ENCODE peak calls at places on chromosomes 13 and 19, in six cellular contexts. G is mucosa of descending colon, L is GM12865, Y is coronary artery, H is WTC11, K is cardiac fibroblast. O is an unnamed sample.
A peak's percentile ranks its signal among the peaks of the same experiment; 100 is the strongest.

GRCh38 chr13:99662678-99663077 is 161.4 kb downstream of the TM9SF2 start:
- DNase-seq in G (no peak), L (no peak), Y (no peak), H (no peak), K (no peak), O (no peak)

GRCh38 chr13:76820759-76821158 is 65.4 kb downstream of the KCTD12 start:
- DNase-seq in G (no peak), L (no peak), Y (no peak), H (no peak), K (peak; percentile 75), O (no peak)

GRCh38 chr19:29872224-29872731 is 60.5 kb downstream of the CCNE1 start:
- DNase-seq in G (no peak), L (peak; percentile 43), Y (no peak), H (peak; percentile 49), K (peak; percentile 34), O (peak; percentile 62)

GRCh38 chr19:34120846-34121639 is 51.3 kb upstream of the LSM14A start:
- DNase-seq in G (peak; percentile 38), L (peak; percentile 60), Y (no peak), H (peak; percentile 66), K (peak; percentile 71), O (no peak)

GRCh38 chr13:51230473-51231105 is 8.4 kb downstream of the FAM124A start:
- DNase-seq in G (no peak), L (no peak), Y (no peak), H (no peak), K (peak; percentile 86), O (no peak)

GRCh38 chr13:92833071-92833470 is 393.5 kb upstream of the GPC6 start:
- DNase-seq in G (no peak), L (no peak), Y (no peak), H (no peak), K (no peak), O (no peak)

GRCh38 chr19:51552996-51553725 is 17.9 kb upstream of the ZNF175 start:
- DNase-seq in G (peak; percentile 74), L (peak; percentile 53), Y (no peak), H (peak; percentile 97), K (peak; percentile 68), O (peak; percentile 82)

GRCh38 chr13:99432637-99433542 is 68.4 kb upstream of the TM9SF2 start:
- DNase-seq in G (peak; percentile 59), L (peak; percentile 98), Y (no peak), H (peak; percentile 44), K (peak; percentile 58), O (peak; percentile 76)

GRCh38 chr13:103436057-103436654 is 369.9 kb upstream of the SLC10A2 start:
- DNase-seq in G (no peak), L (no peak), Y (no peak), H (peak; percentile 37), K (no peak), O (no peak)

GRCh38 chr13:76512676-76513277 is 373.4 kb downstream of the KCTD12 start:
- DNase-seq in G (no peak), L (no peak), Y (no peak), H (no peak), K (peak; percentile 68), O (no peak)

GRCh38 chr13:30862707-30863106 is 43.4 kb upstream of the MEDAG start:
- DNase-seq in G (peak; percentile 38), L (no peak), Y (peak; percentile 93), H (peak; percentile 22), K (peak; percentile 48), O (peak; percentile 70)
- TF ChIP-seq CTCF in G (no peak), L (no peak), Y (no peak), H (no peak), K (peak; percentile 9), O (no peak)

DNA sequence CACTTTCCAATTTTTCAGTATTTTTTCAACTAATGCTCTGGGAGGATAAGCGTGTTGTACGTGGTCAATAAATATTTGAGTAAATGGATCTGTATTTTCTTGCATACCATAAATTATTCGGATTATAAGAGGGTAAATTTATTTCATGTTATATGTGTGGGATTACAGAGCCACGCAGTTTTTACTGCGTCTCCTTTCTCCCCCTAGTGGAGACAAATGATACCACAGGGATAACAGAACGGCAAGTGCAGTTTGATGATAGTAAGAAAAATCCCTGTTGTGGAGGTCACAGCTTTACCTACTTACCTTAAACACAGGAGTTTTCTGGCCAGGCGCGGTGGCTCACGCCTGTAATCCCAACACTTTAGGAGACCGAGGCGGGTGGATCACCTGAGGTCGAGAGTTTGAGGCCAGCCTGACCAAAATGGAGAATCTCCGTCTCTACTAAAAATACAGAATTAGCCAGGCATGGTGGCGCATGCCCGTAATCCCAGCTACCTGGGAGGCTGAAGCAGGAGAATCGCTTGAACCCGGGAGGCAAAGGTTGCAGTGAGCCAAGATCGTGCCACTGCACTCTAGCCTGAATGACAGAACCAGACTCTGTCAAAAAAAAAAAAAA is 16.8 kb downstream of the MBD3L2B start:
- DNase-seq in G (no peak), L (no peak), Y (no peak), H (no peak), K (no peak), O (no peak)
- TF ChIP-seq CTCF in G (no peak), L (no peak), Y (no peak), H (no peak), K (no peak), O (peak; percentile 88)

GRCh38 chr19:50548191-50549058 is 19.8 kb downstream of the LRRC4B start:
- DNase-seq in G (no peak), L (no peak), Y (no peak), H (no peak), K (no peak), O (no peak)

GRCh38 chr19:50546527-50547221 is 21.6 kb downstream of the LRRC4B start:
- DNase-seq in G (no peak), L (no peak), Y (no peak), H (no peak), K (no peak), O (no peak)

GRCh38 chr19:50549059-50549926 is 18.9 kb downstream of the LRRC4B start:
- DNase-seq in G (no peak), L (no peak), Y (no peak), H (no peak), K (no peak), O (no peak)

GRCh38 chr19:50549927-50550593 is 18.2 kb downstream of the LRRC4B start:
- DNase-seq in G (no peak), L (no peak), Y (no peak), H (no peak), K (no peak), O (no peak)

DNA sequence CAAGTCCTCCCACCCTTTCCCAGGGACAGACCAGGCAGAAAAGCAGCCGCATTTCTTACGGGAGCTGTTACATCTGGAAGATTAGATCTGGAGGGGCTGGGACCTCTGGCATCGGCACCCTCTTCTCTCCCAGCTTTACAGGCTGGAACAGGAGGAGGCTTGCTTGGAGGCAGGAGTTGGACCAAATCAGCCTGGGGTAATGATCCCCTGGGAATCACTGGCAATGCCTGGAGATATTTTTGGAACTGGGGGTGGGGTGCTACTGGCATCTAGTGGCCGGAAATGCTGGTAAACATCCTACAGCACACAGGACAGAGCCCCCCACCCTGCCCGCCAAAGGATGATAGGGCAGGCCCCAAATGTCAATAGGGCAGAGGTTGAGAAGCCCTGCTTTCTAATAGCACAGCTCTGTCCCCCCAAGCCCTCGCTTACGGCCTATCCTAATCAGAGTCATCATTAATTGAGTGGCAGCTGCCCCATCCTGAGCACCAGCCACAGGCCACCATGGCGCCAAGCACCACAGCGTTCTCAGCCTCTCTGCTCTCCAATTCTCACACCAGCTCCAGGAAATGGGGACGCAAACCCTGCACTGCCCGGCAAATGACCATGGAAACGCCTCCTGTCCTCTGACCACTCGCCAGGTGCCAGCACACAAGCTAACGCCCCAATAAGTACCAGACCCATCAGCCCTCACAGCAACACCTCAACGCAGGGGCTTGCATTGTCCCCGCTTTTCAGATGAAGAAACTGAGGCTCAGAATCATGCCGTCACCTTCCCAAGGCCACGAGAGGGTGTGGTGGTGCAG is 20.6 kb downstream of the LRRC4B start:
- DNase-seq in G (no peak), L (no peak), Y (no peak), H (no peak), K (no peak), O (no peak)
- TF ChIP-seq CTCF in G (no peak), L (no peak), Y (peak; percentile 18), H (no peak), K (no peak), O (no peak)

DNA sequence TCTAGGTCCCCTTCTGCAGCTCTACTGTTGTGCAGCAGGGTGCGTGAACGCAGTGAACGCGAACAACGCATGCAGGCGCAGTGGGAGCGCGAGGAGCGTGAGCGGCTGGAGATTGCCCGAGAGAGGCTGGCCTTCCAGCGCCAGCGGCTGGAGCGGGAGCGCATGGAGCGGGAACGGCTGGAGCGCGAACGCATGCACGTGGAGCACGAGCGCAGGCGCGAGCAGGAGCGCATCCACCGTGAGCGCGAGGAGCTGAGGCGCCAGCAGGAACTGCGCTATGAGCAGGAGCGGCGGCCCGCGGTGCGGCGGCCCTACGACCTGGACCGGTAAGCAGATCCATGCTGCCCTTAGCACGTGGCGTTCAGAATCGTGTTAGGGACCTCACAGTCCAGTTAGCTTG is 18.8 kb downstream of the MICOS13 start:
- DNase-seq in G (no peak), L (no peak), Y (no peak), H (no peak), K (no peak), O (no peak)
- TF ChIP-seq CTCF in G (no peak), L (no peak), Y (no peak), H (no peak), K (no peak), O (no peak)

GRCh38 chr19:45402469-45403070 is 2.3 kb downstream of the PPP1R13L start:
- DNase-seq in G (peak; percentile 74), L (peak; percentile 54), Y (no peak), H (peak; percentile 78), K (peak; percentile 36), O (peak; percentile 79)
- TF ChIP-seq CTCF in G (peak; percentile 11), L (peak; percentile 50), Y (no peak), H (peak; percentile 68), K (no peak), O (peak; percentile 53)

GRCh38 chr19:7868671-7869452 is 5.3 kb downstream of the PRR36 start:
- DNase-seq in G (peak; percentile 87), L (peak; percentile 93), Y (no peak), H (peak; percentile 95), K (peak; percentile 57), O (peak; percentile 90)
- TF ChIP-seq CTCF in G (peak; percentile 86), L (peak; percentile 82), Y (peak; percentile 83), H (peak; percentile 77), K (peak; percentile 27), O (peak; percentile 73)

DNA sequence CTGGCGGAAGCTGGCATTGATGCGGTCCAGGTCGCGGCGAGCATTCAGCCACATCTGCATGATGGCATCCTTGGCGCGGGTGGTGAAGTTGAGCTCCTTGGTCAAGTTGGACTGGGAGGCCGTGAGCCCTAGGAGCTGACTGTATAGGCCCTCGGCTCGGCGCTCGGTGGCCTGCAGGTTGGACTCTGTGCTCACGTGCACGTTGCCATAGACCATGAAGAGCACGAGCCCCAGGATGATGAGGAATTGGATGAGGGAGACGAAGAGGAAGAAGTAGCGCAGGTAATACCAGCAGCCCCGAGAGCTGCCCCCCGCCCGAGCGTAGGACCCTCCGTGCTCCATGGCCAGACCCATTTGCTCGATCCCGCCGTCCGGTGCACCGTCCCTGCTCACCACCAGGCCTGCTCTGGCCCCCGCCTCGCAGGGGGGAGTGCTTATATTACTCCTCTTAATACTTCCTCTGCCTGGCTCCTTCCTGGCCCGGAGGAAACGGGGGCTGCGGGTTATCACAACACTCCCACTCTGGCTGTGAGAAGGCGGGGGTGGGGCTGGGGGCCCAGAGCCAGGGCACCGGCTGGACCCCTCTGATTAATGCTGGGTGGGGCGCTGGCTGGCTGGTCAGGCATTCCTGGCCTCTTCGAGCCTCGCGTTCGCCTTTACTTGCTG is at the start of gene PLVAP:
- DNase-seq in G (no peak), L (no peak), Y (no peak), H (no peak), K (no peak), O (no peak)
- TF ChIP-seq CTCF in G (no peak), L (no peak), Y (no peak), H (no peak), K (no peak), O (no peak)